ENCODE peak calls at places on chromosomes 11 and 22, in seven cellular contexts. S, N, O, H, Q, X and T are unnamed samples.

GRCh38 chr11:17298302-17298701 is 21.8 kb downstream of the NUCB2 start:
- DNase-seq in S (no peak), N (peak), O (no peak), H (no peak), Q (no peak), X (no peak), T (peak)

GRCh38 chr22:44585559-44586121 is 87.6 kb upstream of the RTL6 start:
- DNase-seq in S (no peak), N (no peak), O (no peak), H (no peak), Q (no peak), X (no peak), T (no peak)

GRCh38 chr22:23713696-23714595 is 23.1 kb downstream of the RGL4 start:
- DNase-seq in S (no peak), N (no peak), O (no peak), H (peak), Q (no peak), X (no peak), T (no peak)

GRCh38 chr11:84558085-84558905 is 1068.8 kb downstream of the DLG2 start:
- DNase-seq in S (peak), N (no peak), O (no peak), H (peak), Q (no peak), X (peak), T (no peak)

GRCh38 chr22:45844009-45844408 is 133.0 kb downstream of the WNT7B start:
- DNase-seq in S (no peak), N (no peak), O (no peak), H (no peak), Q (no peak), X (no peak), T (no peak)

GRCh38 chr11:92295175-92296137 is 70.8 kb downstream of the FAT3 start:
- DNase-seq in S (no peak), N (no peak), O (no peak), H (no peak), Q (no peak), X (no peak), T (no peak)

GRCh38 chr22:37417264-37417663 is 10.0 kb downstream of the ELFN2 start:
- DNase-seq in S (no peak), N (no peak), O (no peak), H (no peak), Q (no peak), X (no peak), T (no peak)

GRCh38 chr11:132744771-132745170 is 787.5 kb downstream of the OPCML start:
- DNase-seq in S (peak), N (no peak), O (no peak), H (no peak), Q (no peak), X (peak), T (no peak)

GRCh38 chr11:9675691-9676090 is 11.8 kb downstream of the SWAP70 start:
- DNase-seq in S (no peak), N (no peak), O (no peak), H (no peak), Q (no peak), X (no peak), T (no peak)

GRCh38 chr11:111814567-111814966 is 48.4 kb upstream of the PPP2R1B start:
- DNase-seq in S (no peak), N (no peak), O (no peak), H (no peak), Q (no peak), X (no peak), T (no peak)

GRCh38 chr22:29570912-29571549 is 9.9 kb downstream of the NIPSNAP1 start:
- DNase-seq in S (no peak), N (no peak), O (no peak), H (no peak), Q (no peak), X (no peak), T (no peak)

GRCh38 chr22:50733521-50734342 is 4.3 kb upstream of the ACR start:
- DNase-seq in S (peak), N (peak), O (no peak), H (no peak), Q (no peak), X (no peak), T (no peak)

GRCh38 chr11:5307256-5308019 is 5.7 kb upstream of the OR51B4 start:
- DNase-seq in S (no peak), N (no peak), O (no peak), H (no peak), Q (no peak), X (no peak), T (no peak)

GRCh38 chr11:83711035-83711630 is 425.0 kb upstream of the CCDC90B start:
- DNase-seq in S (no peak), N (no peak), O (no peak), H (no peak), Q (no peak), X (peak), T (no peak)

GRCh38 chr22:23183107-23183698 is 2.9 kb downstream of the BCR start:
- DNase-seq in S (peak), N (peak), O (no peak), H (no peak), Q (no peak), X (peak), T (no peak)

GRCh38 chr11:58957922-58958321 is 18.6 kb downstream of the GLYATL1 start:
- DNase-seq in S (no peak), N (no peak), O (no peak), H (no peak), Q (no peak), X (no peak), T (no peak)

GRCh38 chr11:96185220-96185768 is 157.7 kb downstream of the MAML2 start:
- DNase-seq in S (no peak), N (no peak), O (no peak), H (peak), Q (no peak), X (no peak), T (no peak)

GRCh38 chr11:9708544-9708943 is 44.7 kb downstream of the SWAP70 start:
- DNase-seq in S (no peak), N (no peak), O (no peak), H (no peak), Q (no peak), X (no peak), T (no peak)

GRCh38 chr11:45939836-45940235 is 17.4 kb downstream of the LARGE2 start:
- DNase-seq in S (no peak), N (no peak), O (no peak), H (no peak), Q (no peak), X (no peak), T (no peak)

GRCh38 chr22:41226728-41227655 is 13.7 kb downstream of the CHADL start:
- DNase-seq in S (no peak), N (no peak), O (no peak), H (no peak), Q (no peak), X (no peak), T (no peak)

GRCh38 chr11:132466983-132467382 is 1065.3 kb downstream of the OPCML start:
- DNase-seq in S (no peak), N (no peak), O (no peak), H (no peak), Q (no peak), X (no peak), T (no peak)

GRCh38 chr22:19224557-19224956 is 46.0 kb upstream of the SLC25A1 start:
- DNase-seq in S (no peak), N (no peak), O (no peak), H (no peak), Q (no peak), X (no peak), T (no peak)

GRCh38 chr11:1888811-1889526 is 2.7 kb downstream of the PRR33 start:
- DNase-seq in S (no peak), N (peak), O (no peak), H (no peak), Q (peak), X (no peak), T (peak)

GRCh38 chr22:47375621-47376321 is 613.3 kb downstream of the TBC1D22A start:
- DNase-seq in S (no peak), N (no peak), O (no peak), H (no peak), Q (no peak), X (no peak), T (no peak)